ENCODE peak calls at places on chromosomes 12 and 14, in five cellular contexts. Z is GM12878, X is choroid plexus epithelial cell, C is Peyer's patch, U is thyroid gland. B is an unnamed sample.
A peak's percentile ranks its signal among the peaks of the same experiment; 100 is the strongest.

GRCh38 chr12:26113194-26113654 is 11.6 kb downstream of the BHLHE41 start:
- DNase-seq in Z (no peak), X (no peak), C (no peak), U (peak; percentile 27), B (no peak)

GRCh38 chr12:16669756-16670155 is 63.8 kb upstream of the LMO3 start:
- DNase-seq in C (no peak), X (no peak), U (no peak), Z (no peak), B (no peak)

GRCh38 chr12:50981319-50982239 is 29.2 kb downstream of the HIGD1C start:
- DNase-seq in U (no peak), C (no peak), Z (no peak), X (no peak), B (no peak)

GRCh38 chr12:132327351-132328171 is 1.8 kb downstream of the GALNT9 start:
- DNase-seq in X (peak; percentile 92), U (peak; percentile 84), Z (no peak), C (no peak), B (no peak)

GRCh38 chr12:31582155-31582554 is 8.8 kb downstream of the DENND5B start:
- DNase-seq in C (no peak), X (peak; percentile 72), Z (no peak), U (no peak), B (no peak)

GRCh38 chr12:6053541-6053940 is 70.9 kb downstream of the VWF start:
- DNase-seq in X (peak; percentile 83), Z (no peak), U (no peak), C (no peak), B (no peak)

GRCh38 chr12:16603916-16604575 is 1.9 kb downstream of the LMO3 start:
- DNase-seq in Z (no peak), C (no peak), X (no peak), U (no peak), B (no peak)

GRCh38 chr14:101809671-101810514 is 48.4 kb downstream of the PPP2R5C start:
- DNase-seq in U (peak; percentile 88), C (peak; percentile 82), X (peak; percentile 98), Z (peak; percentile 88), B (peak; percentile 66)

GRCh38 chr14:104353221-104353920 is 215.0 kb downstream of the KIF26A start:
- DNase-seq in X (no peak), U (no peak), C (no peak), Z (no peak), B (no peak)

GRCh38 chr12:81573228-81573627 is 185.9 kb downstream of the PPFIA2 start:
- DNase-seq in U (no peak), Z (no peak), X (peak; percentile 61), C (no peak), B (no peak)

GRCh38 chr12:71439613-71440392 is at the start of gene LGR5:
- DNase-seq in U (peak; percentile 26), C (peak; percentile 64), Z (no peak), X (peak; percentile 22), B (no peak)

GRCh38 chr14:42224053-42224888 is 617.6 kb downstream of the LRFN5 start:
- DNase-seq in U (peak; percentile 61), C (no peak), Z (peak; percentile 5), X (peak; percentile 71), B (no peak)

GRCh38 chr14:23577004-23577681 is 1.4 kb downstream of the JPH4 start:
- DNase-seq in Z (no peak), C (no peak), X (no peak), U (peak; percentile 37), B (no peak)

GRCh38 chr12:4353785-4354208 is 25.7 kb downstream of the FGF23 start:
- DNase-seq in C (no peak), X (peak; percentile 29), Z (no peak), U (no peak), B (no peak)

GRCh38 chr14:75123991-75124390 is 2.9 kb downstream of the NEK9 start:
- DNase-seq in Z (no peak), C (no peak), U (no peak), X (peak; percentile 92), B (no peak)

GRCh38 chr12:125132698-125133400 is 67.6 kb downstream of the AACS start:
- DNase-seq in Z (no peak), C (no peak), U (no peak), X (no peak), B (no peak)

GRCh38 chr12:3753549-3754284 is 808 bp upstream of the CRACR2A start:
- DNase-seq in U (no peak), X (peak; percentile 49), Z (no peak), C (no peak), B (peak; percentile 17)

GRCh38 chr12:6337958-6338406 is 3.9 kb downstream of the TNFRSF1A start:
- DNase-seq in Z (no peak), C (no peak), U (no peak), X (peak; percentile 55), B (no peak)

GRCh38 chr14:83706555-83706954 is 1823.4 kb upstream of the FLRT2 start:
- DNase-seq in U (no peak), C (no peak), Z (no peak), X (peak; percentile 58), B (no peak)

GRCh38 chr14:102565331-102565887 is 27.0 kb upstream of the RCOR1 start:
- DNase-seq in Z (peak; percentile 57), C (no peak), X (no peak), U (no peak), B (no peak)

GRCh38 chr14:36268957-36269734 is 51.3 kb downstream of the MBIP start:
- DNase-seq in X (no peak), Z (no peak), C (no peak), U (peak; percentile 88), B (no peak)

GRCh38 chr12:121388421-121388981 is 11.4 kb upstream of the RNF34 start:
- DNase-seq in Z (no peak), C (no peak), U (no peak), X (peak; percentile 14), B (no peak)

GRCh38 chr12:1920436-1920835 is 2.0 kb upstream of the CACNA2D4 start:
- DNase-seq in U (no peak), X (no peak), C (no peak), Z (no peak), B (no peak)

GRCh38 chr12:9752145-9752717 is 8.5 kb downstream of the CD69 start:
- DNase-seq in U (no peak), C (no peak), X (no peak), Z (no peak), B (no peak)

GRCh38 chr12:9754097-9754964 is 6.4 kb downstream of the CD69 start:
- DNase-seq in X (no peak), C (no peak), Z (no peak), U (no peak), B (no peak)

GRCh38 chr12:9753042-9753820 is 7.5 kb downstream of the CD69 start:
- DNase-seq in U (no peak), Z (no peak), X (no peak), C (no peak), B (no peak)

GRCh38 chr12:9750276-9751203 is 10.2 kb downstream of the CD69 start:
- DNase-seq in Z (no peak), C (no peak), U (peak; percentile 18), X (peak; percentile 85), B (no peak)

GRCh38 chr12:9751204-9752144 is 9.2 kb downstream of the CD69 start:
- DNase-seq in X (peak; percentile 73), Z (no peak), U (no peak), C (no peak), B (no peak)
- TF ChIP-seq CTCF in X (peak; percentile 69), Z (peak; percentile 51), U (peak; percentile 27), C (peak; percentile 54), B (peak; percentile 53)

DNA sequence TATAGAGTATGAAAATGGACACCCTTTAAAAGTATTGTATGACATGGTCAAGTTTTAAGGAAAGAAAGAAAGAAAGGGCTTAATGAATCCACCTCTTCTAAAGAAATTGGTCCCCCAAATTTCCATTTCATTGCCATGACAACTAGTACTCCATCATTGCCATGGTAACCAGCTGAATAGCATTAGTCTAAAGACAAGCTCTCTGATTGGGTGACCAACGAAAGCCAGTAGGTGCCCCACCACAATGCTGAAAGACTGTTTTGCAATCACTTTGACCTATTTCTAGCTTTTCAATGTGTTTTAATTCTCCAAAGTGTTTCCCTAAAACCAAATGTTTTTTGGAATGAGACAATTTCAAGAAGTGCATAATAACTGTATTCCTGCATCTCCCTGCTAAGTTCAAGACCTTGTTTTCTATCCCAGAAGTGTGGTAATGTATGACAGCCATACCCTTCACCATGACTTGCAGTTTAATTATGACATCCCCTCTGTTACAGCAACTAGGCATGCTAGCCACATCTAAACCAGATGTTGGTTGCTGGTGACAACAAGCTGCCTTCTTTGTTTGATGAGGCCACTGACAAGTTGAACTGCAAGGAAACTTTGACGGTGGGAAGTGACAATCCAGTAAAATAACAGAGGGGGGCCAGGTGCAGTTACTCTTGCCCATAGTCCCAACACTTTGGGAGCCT is 46.7 kb downstream of the KICS2 start:
- DNase-seq in Z (no peak), X (peak; percentile 63), C (no peak), U (no peak), B (no peak)
- TF ChIP-seq CTCF in Z (no peak), X (no peak), C (no peak), U (no peak), B (no peak)

GRCh38 chr12:28878629-28879028 is 270.4 kb upstream of the FAR2 start:
- DNase-seq in C (no peak), Z (no peak), X (no peak), U (no peak), B (no peak)
- TF ChIP-seq CTCF in C (no peak), Z (no peak), X (no peak), U (no peak), B (no peak)

GRCh38 chr12:15152864-15153263 is 68.4 kb downstream of the RERG start:
- DNase-seq in U (no peak), X (peak; percentile 89), C (no peak), Z (no peak), B (no peak)

GRCh38 chr12:15154108-15154507 is 67.1 kb downstream of the RERG start:
- DNase-seq in U (no peak), X (no peak), Z (no peak), C (no peak), B (no peak)

GRCh38 chr12:15155271-15155670 is 65.9 kb downstream of the RERG start:
- DNase-seq in X (no peak), C (no peak), U (no peak), Z (no peak), B (no peak)

GRCh38 chr12:15151141-15152091 is 69.8 kb downstream of the RERG start:
- DNase-seq in U (no peak), C (no peak), X (peak; percentile 69), Z (no peak), B (no peak)

DNA sequence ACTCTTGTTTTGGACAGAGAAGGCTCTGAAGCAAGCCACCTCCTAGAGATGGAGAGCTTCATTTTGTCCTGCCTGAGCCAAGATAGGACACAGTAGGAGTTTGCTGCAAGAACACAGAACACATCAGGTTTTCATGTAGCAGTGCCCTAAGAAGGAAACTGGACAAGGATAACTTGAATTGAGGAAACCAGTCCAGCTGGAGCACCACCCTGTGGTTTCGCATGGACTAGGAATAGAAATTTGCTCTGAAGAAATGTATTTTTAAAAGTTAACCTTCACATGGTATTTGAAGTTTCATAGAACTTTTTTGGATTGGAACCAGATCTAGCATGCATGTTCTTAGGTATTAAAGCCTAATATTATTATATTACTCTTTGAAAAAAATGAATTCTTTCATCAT is 68.8 kb downstream of the RERG start:
- DNase-seq in U (no peak), C (no peak), Z (no peak), X (peak; percentile 56), B (no peak)
- TF ChIP-seq CTCF in U (no peak), C (no peak), Z (no peak), X (peak; percentile 60), B (no peak)

B was measured in activated B cell treated with CpG ODN at 0.5 μM for 24 hours.